ENCODE peak calls at places on chromosomes 12 and 14, in ten cellular contexts. X is CD8-positive, alpha-beta memory T cell; H is stimulated activated CD4-positive, alpha-beta T cell treated with anti-CD3 and anti-CD28 coated beads, Interleukin-2, amount 100 ng/mL, for 24 hours; E is activated CD8-positive, alpha-beta T cell treated with anti-CD3 and anti-CD28 coated beads, Interleukin-2, amount 10 ng/mL, durations not matched to agents 7 days and 5 days; F is CD8-positive, alpha-beta T cell; B is nephron progenitor cell; K is dorsolateral prefrontal cortex; Q is stomach; D is HTR-8/SVneo; T is GM10248. Z is an unnamed sample.
A peak's percentile ranks its signal among the peaks of the same experiment; 100 is the strongest.

GRCh38 chr12:127271776-127272175 is 995.2 kb upstream of the TMEM132C start:
- DNase-seq in X (no peak), H (no peak), E (no peak), F (no peak), B (no peak), K (no peak), Q (no peak), D (no peak), T (no peak), Z (no peak)

GRCh38 chr12:73841963-73842362 is 695.7 kb upstream of the ATXN7L3B start:
- DNase-seq in X (no peak), H (no peak), E (no peak), F (no peak), B (no peak), K (no peak), Q (no peak), D (no peak), T (no peak), Z (no peak)

GRCh38 chr14:67694791-67695393 is 672 bp downstream of the RDH11 start:
- DNase-seq in X (peak; percentile 61), H (peak; percentile 76), E (peak; percentile 88), F (peak; percentile 37), B (peak; percentile 61), K (peak; percentile 26), Q (peak; percentile 80), D (peak; percentile 100), T (peak; percentile 90), Z (peak; percentile 83)

GRCh38 chr12:110102255-110102654 is 21.9 kb upstream of the IFT81 start:
- DNase-seq in X (no peak), H (peak; percentile 38), E (peak; percentile 54), F (no peak), B (peak; percentile 32), K (no peak), Q (no peak), D (peak; percentile 94), T (peak; percentile 26), Z (no peak)

GRCh38 chr12:716506-716905 is 35.9 kb upstream of the WNK1 start:
- DNase-seq in X (no peak), H (peak; percentile 56), E (peak; percentile 39), F (no peak), B (no peak), K (no peak), Q (no peak), D (no peak), T (peak; percentile 43), Z (no peak)

GRCh38 chr12:82857911-82858533 is 171.3 kb downstream of the TMTC2 start:
- DNase-seq in X (no peak), H (no peak), E (no peak), F (no peak), B (no peak), K (no peak), Q (no peak), D (no peak), T (no peak), Z (no peak)

GRCh38 chr14:95862243-95862642 is 14.4 kb upstream of the TUNAR start:
- DNase-seq in X (no peak), H (no peak), E (no peak), F (no peak), B (peak; percentile 30), K (no peak), Q (no peak), D (no peak), T (no peak), Z (no peak)

GRCh38 chr14:68464716-68465115 is 328.2 kb downstream of the ZFP36L1 start:
- DNase-seq in X (no peak), H (no peak), E (no peak), F (no peak), B (no peak), K (no peak), Q (no peak), D (peak; percentile 88), T (no peak), Z (no peak)

GRCh38 chr12:33376153-33376552 is 63.5 kb downstream of the SYT10 start:
- DNase-seq in X (no peak), H (no peak), E (no peak), F (no peak), B (no peak), K (no peak), Q (no peak), D (no peak), T (no peak), Z (no peak)

GRCh38 chr12:23029185-23029584 is 404.2 kb downstream of the ETNK1 start:
- DNase-seq in X (no peak), H (no peak), E (no peak), F (no peak), B (no peak), K (no peak), Q (no peak), D (no peak), T (no peak), Z (no peak)

GRCh38 chr12:93514853-93515252 is 47.5 kb downstream of the MRPL42 start:
- DNase-seq in X (no peak), H (no peak), E (no peak), F (no peak), B (no peak), K (no peak), Q (no peak), D (peak; percentile 41), T (no peak), Z (no peak)

GRCh38 chr14:99268776-99269510 is 3.1 kb downstream of the BCL11B start:
- DNase-seq in X (no peak), H (no peak), E (no peak), F (no peak), B (no peak), K (no peak), Q (no peak), D (no peak), T (no peak), Z (no peak)

GRCh38 chr12:114403044-114403689 is 2.8 kb downstream of the TBX5 start:
- DNase-seq in X (no peak), H (no peak), E (no peak), F (no peak), B (peak; percentile 80), K (no peak), Q (no peak), D (no peak), T (no peak), Z (no peak)

GRCh38 chr14:61568572-61569011 is 126.7 kb upstream of the HIF1A start:
- DNase-seq in X (no peak), H (peak; percentile 46), E (peak; percentile 61), F (peak; percentile 27), B (peak; percentile 34), K (peak; percentile 73), Q (peak; percentile 72), D (no peak), T (peak; percentile 75), Z (peak; percentile 95)